ENCODE peak calls at places on chromosomes 1 and 21, in six cellular contexts. I is GM12878, U is K562, V is A549, P is HepG2, B is endothelial cell of umbilical vein. T is an unnamed sample.

GRCh38 chr21:45281411-45282282 is 6.0 kb downstream of the POFUT2 start:
- DNase-seq in P (no peak), V (no peak), I (no peak), U (no peak), B (no peak), T (no peak)

GRCh38 chr1:21539933-21540332 is 30.7 kb downstream of the ALPL start:
- DNase-seq in U (peak; percentile 50), B (no peak), I (no peak), P (peak; percentile 31), V (peak; percentile 47), T (peak; percentile 29)

GRCh38 chr1:215761446-215761845 is 194.3 kb downstream of the KCTD3 start:
- DNase-seq in P (no peak), V (no peak), B (no peak), I (no peak), U (no peak), T (no peak)

GRCh38 chr1:214067853-214068703 is 80.3 kb downstream of the PROX1 start:
- DNase-seq in B (no peak), I (no peak), V (no peak), U (no peak), P (peak; percentile 74), T (no peak)

GRCh38 chr1:243715285-243715684 is 134.8 kb downstream of the AKT3 start:
- DNase-seq in B (no peak), U (no peak), P (no peak), V (no peak), I (no peak), T (peak; percentile 30)

GRCh38 chr1:26831059-26831458 is 4.6 kb downstream of the ZDHHC18 start:
- DNase-seq in P (no peak), U (no peak), B (no peak), I (no peak), V (no peak), T (no peak)

GRCh38 chr1:64474639-64475038 is 4.7 kb downstream of the CACHD1 start:
- DNase-seq in V (no peak), P (no peak), I (no peak), U (no peak), B (no peak), T (no peak)

GRCh38 chr1:29157269-29157601 is 24.5 kb downstream of the SRSF4 start:
- DNase-seq in V (no peak), P (no peak), U (no peak), I (no peak), B (no peak), T (no peak)

GRCh38 chr1:234655328-234656069 is 45.5 kb upstream of the IRF2BP2 start:
- DNase-seq in I (no peak), V (no peak), P (no peak), U (no peak), B (no peak), T (no peak)

GRCh38 chr1:31507676-31508530 is 68.4 kb upstream of the TINAGL1 start:
- DNase-seq in B (no peak), V (no peak), I (no peak), U (no peak), P (peak; percentile 39), T (peak; percentile 80)

GRCh38 chr1:39409055-39409816 is 82.2 kb upstream of the BMP8A start:
- DNase-seq in V (peak; percentile 21), U (no peak), I (no peak), P (peak; percentile 72), B (peak; percentile 88), T (peak; percentile 74)

GRCh38 chr1:16996845-16997244 is 14.9 kb downstream of the ATP13A2 start:
- DNase-seq in I (no peak), P (no peak), V (no peak), U (no peak), B (no peak), T (no peak)

GRCh38 chr21:44858291-44858690 is 15.2 kb downstream of the PTTG1IP start:
- DNase-seq in B (no peak), V (no peak), I (no peak), U (no peak), P (no peak), T (no peak)

GRCh38 chr1:19605884-19606442 is 38.1 kb upstream of the NBL1 start:
- DNase-seq in U (no peak), I (no peak), P (no peak), V (no peak), B (no peak), T (peak; percentile 31)

GRCh38 chr1:111990878-111991760 is 1.7 kb upstream of the KCND3 start:
- DNase-seq in V (peak; percentile 11), B (peak; percentile 5), I (no peak), U (peak; percentile 39), P (peak; percentile 11), T (peak; percentile 22)

GRCh38 chr1:49651136-49651535 is 372.6 kb downstream of the AGBL4 start:
- DNase-seq in I (no peak), P (no peak), V (no peak), U (no peak), B (no peak), T (no peak)

GRCh38 chr1:53306168-53306567 is 21.7 kb downstream of the LRP8 start:
- DNase-seq in B (no peak), V (no peak), P (no peak), I (no peak), U (no peak), T (no peak)

GRCh38 chr1:236451796-236452373 is 57.8 kb downstream of the EDARADD start:
- DNase-seq in U (peak; percentile 74), P (peak; percentile 28), B (peak; percentile 7), I (no peak), V (peak; percentile 46), T (peak; percentile 40)

GRCh38 chr1:27413004-27413403 is 20.6 kb downstream of the GPR3 start:
- DNase-seq in B (no peak), I (no peak), P (no peak), U (no peak), V (no peak), T (peak; percentile 59)

GRCh38 chr1:91714867-91715381 is 171.0 kb downstream of the TGFBR3 start:
- DNase-seq in I (no peak), P (no peak), V (no peak), U (peak; percentile 64), B (no peak), T (no peak)

GRCh38 chr1:218553197-218553596 is 208.1 kb downstream of the TGFB2 start:
- DNase-seq in I (no peak), P (no peak), V (no peak), U (peak; percentile 20), B (no peak), T (no peak)

GRCh38 chr1:156291226-156292061 is 4.0 kb downstream of the GLMP start:
- DNase-seq in B (peak; percentile 89), I (no peak), U (peak; percentile 72), V (peak; percentile 62), P (peak; percentile 94), T (no peak)

GRCh38 chr1:153612755-153613331 is at the start of gene S100A16:
- DNase-seq in P (no peak), B (peak; percentile 30), I (no peak), V (peak; percentile 77), U (peak; percentile 48), T (no peak)
- TF ChIP-seq POLR2A in P (peak; percentile 75), B (no peak), I (no peak), V (peak; percentile 70), U (no peak), T (no peak)

GRCh38 chr1:34549199-34549598 is 205.6 kb upstream of the GJB5 start:
- DNase-seq in I (no peak), B (no peak), V (peak; percentile 11), P (peak; percentile 37), U (no peak), T (peak; percentile 24)
- TF ChIP-seq CTCF in I (peak; percentile 17), B (no peak), V (no peak), P (peak; percentile 53), U (peak; percentile 55), T (peak; percentile 49)

GRCh38 chr1:35850716-35851115 is 32.3 kb upstream of the AGO1 start:
- DNase-seq in P (no peak), U (no peak), V (no peak), B (no peak), I (no peak), T (no peak)

GRCh38 chr1:35847935-35848565 is 35.0 kb upstream of the AGO1 start:
- DNase-seq in B (peak; percentile 16), U (no peak), P (no peak), V (no peak), I (no peak), T (peak; percentile 53)

GRCh38 chr1:35852241-35852640 is 30.8 kb upstream of the AGO1 start:
- DNase-seq in I (no peak), B (no peak), P (no peak), U (no peak), V (no peak), T (no peak)

GRCh38 chr1:35850051-35850450 is 33.0 kb upstream of the AGO1 start:
- DNase-seq in U (no peak), P (no peak), I (no peak), V (no peak), B (no peak), T (no peak)

GRCh38 chr1:35851175-35851869 is 31.7 kb upstream of the AGO1 start:
- DNase-seq in I (no peak), U (no peak), P (no peak), B (no peak), V (no peak), T (no peak)
- TF ChIP-seq MYC in I (no peak), U (no peak), P (no peak), B (no peak), V (no peak), T (no peak)

DNA sequence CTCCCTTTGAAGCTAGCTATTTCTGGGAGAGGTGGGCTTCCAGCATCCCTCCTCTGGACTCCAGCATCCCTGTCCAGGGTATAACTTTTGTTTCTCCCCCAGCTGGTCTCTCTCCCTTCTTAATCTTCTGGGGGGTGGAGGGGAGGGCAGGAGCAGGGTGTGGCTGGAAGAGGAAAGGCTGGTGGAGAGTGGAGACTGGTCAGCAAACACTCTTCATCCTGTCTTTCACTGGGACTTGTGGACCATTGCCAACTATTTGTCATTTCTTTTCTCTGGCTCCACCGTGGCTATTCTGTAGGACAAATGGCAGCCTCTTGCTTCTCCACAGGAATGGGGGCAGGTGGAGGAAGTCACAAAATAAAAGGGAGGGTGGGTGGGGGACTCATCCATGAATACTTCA is 19.8 kb upstream of the NCF2 start:
- DNase-seq in B (peak; percentile 45), P (no peak), U (no peak), V (no peak), I (no peak), T (no peak)
- TF ChIP-seq POLR2A in B (no peak), P (no peak), U (no peak), V (no peak), I (no peak), T (no peak)

DNA sequence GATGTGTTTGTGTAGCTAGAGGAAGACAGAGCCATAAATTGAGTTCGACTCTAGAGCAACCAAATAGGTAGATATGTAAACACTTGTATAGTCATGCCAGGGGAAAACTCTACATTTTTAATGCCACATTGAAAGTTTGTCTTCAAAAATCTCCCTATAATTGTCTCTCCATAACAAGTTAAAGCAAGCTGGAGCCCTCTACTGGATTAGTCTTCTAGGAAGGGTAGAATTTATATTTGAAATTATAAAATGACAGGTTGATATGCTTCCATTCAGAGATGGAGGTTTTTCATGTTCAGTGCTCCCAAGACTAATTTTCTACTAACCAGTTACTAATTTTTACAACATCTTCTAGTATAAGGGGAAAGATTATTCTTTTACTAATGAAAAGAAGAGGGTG is 13.1 kb upstream of the COL24A1 start:
- DNase-seq in P (no peak), V (no peak), U (no peak), I (no peak), B (no peak), T (no peak)
- TF ChIP-seq CTCF in P (no peak), V (no peak), U (no peak), I (no peak), B (no peak), T (no peak)

T was measured in NB4.